ENCODE peak calls at places on chromosome 18, in seven cellular contexts. E is uterus, T is heart left ventricle, V is right lobe of liver, O is cardiac muscle cell, W is prostate gland, R is stomach. D is an unnamed sample.

GRCh38 chr18:22627506-22627905 is 209.8 kb upstream of the CTAGE1 start:
- DNase-seq in E (no peak), T (no peak), V (no peak), O (peak), W (no peak), R (no peak), D (no peak)

GRCh38 chr18:12015697-12016062 is 34.4 kb downstream of the IMPA2 start:
- DNase-seq in E (no peak), T (peak), V (peak), O (peak), W (peak), R (peak), D (no peak)

GRCh38 chr18:44518091-44518490 is 162.6 kb upstream of the SETBP1 start:
- DNase-seq in E (peak), T (no peak), V (no peak), O (no peak), W (no peak), R (no peak), D (no peak)

GRCh38 chr18:12394428-12394827 is 13.3 kb upstream of the PRELID3A start:
- DNase-seq in E (no peak), T (no peak), V (no peak), O (no peak), W (no peak), R (no peak), D (no peak)

GRCh38 chr18:48615566-48616401 is 77.0 kb downstream of the CTIF start:
- DNase-seq in E (no peak), T (no peak), V (no peak), O (no peak), W (peak), R (peak), D (no peak)

GRCh38 chr18:32911660-32912284 is 138.9 kb upstream of the KLHL14 start:
- DNase-seq in E (no peak), T (no peak), V (no peak), O (no peak), W (no peak), R (no peak), D (no peak)

GRCh38 chr18:75341897-75342296 is 85.6 kb downstream of the SMIM21 start:
- DNase-seq in E (no peak), T (no peak), V (no peak), O (no peak), W (no peak), R (no peak), D (no peak)

GRCh38 chr18:42053188-42053781 is 98.3 kb downstream of the PIK3C3 start:
- DNase-seq in E (no peak), T (peak), V (peak), O (peak), W (peak), R (peak), D (peak)

GRCh38 chr18:56873441-56874140 is 222.4 kb downstream of the WDR7 start:
- DNase-seq in E (no peak), T (no peak), V (no peak), O (peak), W (no peak), R (no peak), D (no peak)

GRCh38 chr18:79353238-79353637 is 42.5 kb upstream of the NFATC1 start:
- DNase-seq in E (no peak), T (no peak), V (no peak), O (peak), W (no peak), R (no peak), D (no peak)

GRCh38 chr18:24427484-24427883 is 1.0 kb downstream of the IMPACT start:
- DNase-seq in E (no peak), T (no peak), V (no peak), O (peak), W (no peak), R (no peak), D (no peak)
- H3K27ac ChIP-seq in E (no peak), T (no peak), V (no peak), O (peak), W (no peak), R (no peak), D (no peak)

GRCh38 chr18:67951166-67951565 is 434.6 kb upstream of the DSEL start:
- DNase-seq in E (no peak), T (no peak), V (no peak), O (no peak), W (no peak), R (no peak), D (no peak)
- H3K27ac ChIP-seq in E (no peak), T (no peak), V (no peak), O (no peak), W (no peak), R (no peak), D (no peak)

GRCh38 chr18:58993260-58993659 is 128.6 kb downstream of the ZNF532 start:
- DNase-seq in E (no peak), T (no peak), V (no peak), O (peak), W (no peak), R (no peak), D (no peak)
- H3K27ac ChIP-seq in E (peak), T (peak), V (peak), O (no peak), W (peak), R (no peak), D (no peak)

GRCh38 chr18:76588591-76589303 is 93.7 kb upstream of the ZNF516 start:
- DNase-seq in E (no peak), T (no peak), V (no peak), O (peak), W (no peak), R (peak), D (no peak)
- H3K27ac ChIP-seq in E (peak), T (no peak), V (no peak), O (peak), W (peak), R (no peak), D (no peak)

GRCh38 chr18:63775166-63775730 is at the start of gene SERPINB7:
- DNase-seq in E (no peak), T (no peak), V (no peak), O (no peak), W (no peak), R (no peak), D (no peak)

GRCh38 chr18:63785031-63785430 is 9.8 kb downstream of the SERPINB7 start:
- DNase-seq in E (no peak), T (no peak), V (no peak), O (no peak), W (no peak), R (no peak), D (no peak)

GRCh38 chr18:63783394-63783793 is 8.2 kb downstream of the SERPINB7 start:
- DNase-seq in E (no peak), T (no peak), V (no peak), O (no peak), W (no peak), R (no peak), D (no peak)

GRCh38 chr18:63774511-63774910 is 707 bp upstream of the SERPINB7 start:
- DNase-seq in E (no peak), T (no peak), V (no peak), O (no peak), W (no peak), R (no peak), D (no peak)

DNA sequence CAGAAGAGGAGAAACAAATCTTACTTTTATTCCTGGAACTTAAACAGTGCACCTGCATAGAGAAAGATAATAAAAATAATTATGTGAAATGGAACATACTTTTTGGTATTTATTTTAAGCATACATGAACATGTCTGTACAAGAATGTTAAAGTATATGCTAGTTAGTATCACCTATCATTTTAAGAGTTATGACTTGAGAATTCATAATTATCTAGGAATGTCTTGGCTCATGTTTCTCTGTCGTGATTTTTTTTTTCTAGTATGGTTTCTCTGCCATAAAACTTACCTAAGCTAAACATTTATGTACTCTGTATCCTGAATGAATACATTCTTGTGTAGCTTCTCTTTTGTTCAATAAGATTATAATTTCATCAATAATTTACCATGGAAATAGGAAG is 4.2 kb downstream of the SERPINB7 start:
- DNase-seq in E (no peak), T (no peak), V (no peak), O (no peak), W (no peak), R (no peak), D (no peak)
- H3K27ac ChIP-seq in E (no peak), T (no peak), V (no peak), O (no peak), W (no peak), R (no peak), D (no peak)

GRCh38 chr18:3266062-3266608 is 4.2 kb downstream of the MYL12B start:
- DNase-seq in E (no peak), T (peak), V (peak), O (no peak), W (no peak), R (no peak), D (no peak)

GRCh38 chr18:3273042-3273441 is 11.1 kb downstream of the MYL12B start:
- DNase-seq in E (no peak), T (no peak), V (no peak), O (no peak), W (no peak), R (no peak), D (no peak)

GRCh38 chr18:3269241-3269640 is 7.3 kb downstream of the MYL12B start:
- DNase-seq in E (no peak), T (no peak), V (no peak), O (no peak), W (no peak), R (no peak), D (no peak)

GRCh38 chr18:3268306-3268705 is 6.4 kb downstream of the MYL12B start:
- DNase-seq in E (no peak), T (no peak), V (no peak), O (no peak), W (no peak), R (no peak), D (no peak)

DNA sequence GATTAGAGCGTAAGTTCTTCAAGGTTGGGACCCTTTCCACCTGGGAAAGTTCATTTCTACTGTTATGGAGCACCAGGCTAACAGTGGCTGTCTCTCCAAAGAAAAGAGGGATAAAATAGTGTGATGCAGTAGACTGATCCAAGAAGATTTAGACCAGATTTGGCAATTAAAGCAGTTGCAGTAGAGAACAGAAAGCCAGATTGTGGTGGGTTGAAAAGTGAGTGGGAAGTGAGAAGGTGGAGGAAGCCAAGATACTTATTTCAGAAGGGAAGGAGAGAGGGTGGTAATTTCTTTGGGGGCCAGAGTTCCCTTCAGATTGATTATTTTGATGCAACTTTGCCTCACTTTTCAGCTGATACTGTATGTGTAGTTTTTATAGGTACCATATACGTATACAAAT is 8.0 kb downstream of the MYL12B start:
- DNase-seq in E (no peak), T (no peak), V (no peak), O (no peak), W (no peak), R (no peak), D (no peak)
- H3K27ac ChIP-seq in E (no peak), T (no peak), V (no peak), O (no peak), W (no peak), R (no peak), D (no peak)

GRCh38 chr18:52001106-52001505 is 338.9 kb upstream of the DCC start:
- DNase-seq in E (no peak), T (no peak), V (no peak), O (no peak), W (no peak), R (no peak), D (no peak)
- H3K27ac ChIP-seq in E (no peak), T (no peak), V (no peak), O (no peak), W (no peak), R (no peak), D (no peak)